ENCODE peak calls at places on chromosomes 3 and 15, in seven cellular contexts. G is Right ventricle myocardium inferior; H is stimulated activated CD8-positive, alpha-beta memory T cell treated with anti-CD3 and anti-CD28 coated beads, Interleukin-7, amount 100 ng/mL, for 1 hour; W is H9; P is DMS153; K is tibial nerve; R is Right ventricle myocardium superior. F is an unnamed sample.

GRCh38 chr3:16290827-16291196 is 25.8 kb downstream of the OXNAD1 start:
- DNase-seq in G (no peak), H (no peak), W (no peak), P (no peak), K (no peak), R (no peak), F (no peak)

GRCh38 chr15:101463265-101463664 is 26.2 kb downstream of the PCSK6 start:
- DNase-seq in G (no peak), H (no peak), W (no peak), P (no peak), K (no peak), R (no peak), F (no peak)

GRCh38 chr3:31066999-31067398 is 172.5 kb upstream of the GADL1 start:
- DNase-seq in G (no peak), H (no peak), W (no peak), P (no peak), K (no peak), R (no peak), F (no peak)

GRCh38 chr15:45834622-45835021 is 199.8 kb downstream of the SQOR start:
- DNase-seq in G (no peak), H (no peak), W (no peak), P (no peak), K (no peak), R (no peak), F (no peak)

GRCh38 chr15:85760049-85760448 is 34.7 kb downstream of the KLHL25 start:
- DNase-seq in G (no peak), H (no peak), W (no peak), P (no peak), K (no peak), R (peak), F (peak)

GRCh38 chr15:49423021-49423420 is at the start of gene FGF7:
- DNase-seq in G (no peak), H (no peak), W (no peak), P (no peak), K (no peak), R (no peak), F (no peak)

GRCh38 chr15:95018888-95019545 is 787.7 kb downstream of the MCTP2 start:
- DNase-seq in G (no peak), H (no peak), W (no peak), P (no peak), K (no peak), R (no peak), F (no peak)

GRCh38 chr3:170108955-170109354 is 71.2 kb downstream of the GPR160 start:
- DNase-seq in G (no peak), H (no peak), W (no peak), P (no peak), K (no peak), R (no peak), F (no peak)

GRCh38 chr15:81536296-81536695 is 162.3 kb upstream of the TMC3 start:
- DNase-seq in G (no peak), H (no peak), W (no peak), P (no peak), K (no peak), R (no peak), F (no peak)

GRCh38 chr15:26891448-26891881 is 24.6 kb downstream of the GABRA5 start:
- DNase-seq in G (no peak), H (no peak), W (peak), P (peak), K (no peak), R (peak), F (no peak)

GRCh38 chr3:111726788-111727305 is 131.7 kb upstream of the ZBED2 start:
- DNase-seq in G (no peak), H (no peak), W (no peak), P (no peak), K (no peak), R (no peak), F (no peak)